ENCODE peak calls at places on chromosomes 1 and 21, in four cellular contexts. One of them, this sample, is unnamed. For H4K20me1, the result is how much of the 10 kb centered on the place peaks cover.

GRCh38 chr1:48691429-48692001 is 85.2 kb downstream of the BEND5 start:
- DNase-seq in H9: no peak
- DNase-seq in hepatocyte: no peak
- DNase-seq in osteoblast: peak
- DNase-seq in this sample: no peak

GRCh38 chr1:185720633-185721272 is 13.4 kb upstream of the HMCN1 start:
- DNase-seq in H9: no peak
- DNase-seq in hepatocyte: peak
- DNase-seq in osteoblast: no peak
- DNase-seq in this sample: peak

GRCh38 chr1:228348708-228349467 is 57.7 kb downstream of the TRIM11 start:
- DNase-seq in H9: no peak
- DNase-seq in hepatocyte: no peak
- DNase-seq in osteoblast: peak
- DNase-seq in this sample: no peak

GRCh38 chr1:226748306-226748705 is 9.2 kb upstream of the ITPKB start:
- DNase-seq in H9: no peak
- DNase-seq in hepatocyte: no peak
- DNase-seq in osteoblast: no peak
- DNase-seq in this sample: no peak

GRCh38 chr1:229841230-229841629 is 215.2 kb downstream of the URB2 start:
- DNase-seq in H9: no peak
- DNase-seq in hepatocyte: no peak
- DNase-seq in osteoblast: no peak
- DNase-seq in this sample: no peak

GRCh38 chr1:169890761-169891538 is 2.7 kb downstream of the SCYL3 start:
- DNase-seq in H9: no peak
- DNase-seq in hepatocyte: peak
- DNase-seq in osteoblast: no peak
- DNase-seq in this sample: peak

GRCh38 chr1:185499986-185500626 is 183.1 kb upstream of the IVNS1ABP start:
- DNase-seq in H9: no peak
- DNase-seq in hepatocyte: no peak
- DNase-seq in osteoblast: peak
- DNase-seq in this sample: no peak

GRCh38 chr1:171916315-171916771 is 75.0 kb downstream of the DNM3 start:
- DNase-seq in H9: no peak
- DNase-seq in hepatocyte: no peak
- DNase-seq in osteoblast: no peak
- DNase-seq in this sample: no peak

GRCh38 chr1:109792056-109792831 is 28.5 kb upstream of the EPS8L3 start:
- DNase-seq in H9: peak
- DNase-seq in hepatocyte: peak
- DNase-seq in osteoblast: peak
- DNase-seq in this sample: peak

GRCh38 chr1:109508001-109508872 is 1.3 kb downstream of the AMIGO1 start:
- DNase-seq in H9: no peak
- DNase-seq in hepatocyte: no peak
- DNase-seq in osteoblast: peak
- DNase-seq in this sample: no peak

GRCh38 chr1:191757003-191757402 is 401.3 kb upstream of the RGS18 start:
- DNase-seq in H9: no peak
- DNase-seq in hepatocyte: no peak
- DNase-seq in osteoblast: peak
- DNase-seq in this sample: no peak

GRCh38 chr21:26847951-26848350 is 2.7 kb upstream of the ADAMTS1 start:
- DNase-seq in H9: no peak
- DNase-seq in hepatocyte: no peak
- DNase-seq in osteoblast: no peak
- DNase-seq in this sample: no peak

GRCh38 chr1:29634324-29635072 is 398.2 kb downstream of the PTPRU start:
- DNase-seq in H9: peak
- DNase-seq in hepatocyte: no peak
- DNase-seq in osteoblast: no peak
- DNase-seq in this sample: no peak

GRCh38 chr21:42453301-42454220 is 42.5 kb downstream of the RSPH1 start:
- DNase-seq in H9: no peak
- DNase-seq in hepatocyte: no peak
- DNase-seq in osteoblast: no peak
- DNase-seq in this sample: no peak

GRCh38 chr1:80155371-80155770 is 1148.8 kb upstream of the ADGRL4 start:
- DNase-seq in H9: peak
- DNase-seq in hepatocyte: peak
- DNase-seq in osteoblast: no peak
- DNase-seq in this sample: peak

GRCh38 chr21:46509760-46510159 is 51.1 kb downstream of the DIP2A start:
- DNase-seq in H9: no peak
- DNase-seq in hepatocyte: peak
- DNase-seq in osteoblast: peak
- DNase-seq in this sample: no peak

GRCh38 chr1:235946570-235946981 is 79.9 kb upstream of the LYST start:
- DNase-seq in H9: no peak
- DNase-seq in hepatocyte: no peak
- DNase-seq in osteoblast: no peak
- DNase-seq in this sample: no peak

GRCh38 chr1:227793948-227794812 is 21.3 kb upstream of the PRSS38 start:
- DNase-seq in H9: peak
- DNase-seq in hepatocyte: peak
- DNase-seq in osteoblast: peak
- DNase-seq in this sample: peak

GRCh38 chr1:235533476-235534168 is 29.4 kb upstream of the B3GALNT2 start:
- DNase-seq in H9: no peak
- DNase-seq in hepatocyte: no peak
- DNase-seq in osteoblast: peak
- DNase-seq in this sample: no peak

GRCh38 chr1:45266151-45266801 is 59.9 kb upstream of the ZSWIM5 start:
- DNase-seq in H9: no peak
- DNase-seq in hepatocyte: peak
- DNase-seq in osteoblast: peak
- DNase-seq in this sample: peak

GRCh38 chr1:121546830-121547680 is 362.3 kb downstream of the SRGAP2C start:
- DNase-seq in H9: no peak
- DNase-seq in hepatocyte: no peak
- DNase-seq in osteoblast: no peak
- DNase-seq in this sample: no peak

GRCh38 chr1:165162671-165163241 is 193.8 kb downstream of the LMX1A start:
- DNase-seq in H9: peak
- DNase-seq in hepatocyte: peak
- DNase-seq in osteoblast: no peak
- DNase-seq in this sample: peak

GRCh38 chr1:219924348-219924747 is 4.0 kb downstream of the SLC30A10 start:
- DNase-seq in H9: no peak
- DNase-seq in hepatocyte: peak
- DNase-seq in osteoblast: no peak
- DNase-seq in this sample: no peak

GRCh38 chr1:23122023-23122738 is 46.5 kb downstream of the LUZP1 start:
- DNase-seq in H9: no peak
- DNase-seq in hepatocyte: peak
- DNase-seq in osteoblast: no peak
- DNase-seq in this sample: peak

GRCh38 chr1:168676861-168677260 is 52.1 kb downstream of the DPT start:
- DNase-seq in H9: no peak
- DNase-seq in hepatocyte: no peak
- DNase-seq in osteoblast: no peak
- DNase-seq in this sample: no peak

GRCh38 chr1:214720561-214720960 is 117.6 kb downstream of the CENPF start:
- DNase-seq in H9: no peak
- DNase-seq in hepatocyte: no peak
- DNase-seq in osteoblast: no peak
- DNase-seq in this sample: no peak

GRCh38 chr1:236922190-236922589 is 82.1 kb downstream of the MT1HL1 start:
- DNase-seq in H9: no peak
- DNase-seq in hepatocyte: no peak
- DNase-seq in osteoblast: no peak
- DNase-seq in this sample: no peak

GRCh38 chr21:43847301-43847700 is 17.7 kb upstream of the AGPAT3 start:
- DNase-seq in H9: no peak
- DNase-seq in hepatocyte: no peak
- DNase-seq in osteoblast: peak
- DNase-seq in this sample: no peak

GRCh38 chr1:81183157-81183952 is 617.4 kb upstream of the ADGRL2 start:
- DNase-seq in H9: no peak
- DNase-seq in hepatocyte: no peak
- DNase-seq in osteoblast: no peak
- DNase-seq in this sample: no peak

GRCh38 chr1:152436593-152437338 is 22.7 kb upstream of the CRNN start:
- DNase-seq in H9: no peak
- DNase-seq in hepatocyte: no peak
- DNase-seq in osteoblast: no peak
- DNase-seq in this sample: no peak

GRCh38 chr1:154324669-154325582 is at the start of gene ATP8B2:
- DNase-seq in H9: peak
- DNase-seq in hepatocyte: peak
- DNase-seq in osteoblast: peak
- DNase-seq in this sample: peak

GRCh38 chr1:51583532-51583931 is 33.4 kb upstream of the OSBPL9 start:
- DNase-seq in H9: no peak
- DNase-seq in hepatocyte: no peak
- DNase-seq in osteoblast: peak
- DNase-seq in this sample: no peak

GRCh38 chr1:103220503-103221095 is 112.3 kb upstream of the COL11A1 start:
- DNase-seq in H9: no peak
- DNase-seq in hepatocyte: no peak
- DNase-seq in osteoblast: no peak
- DNase-seq in this sample: no peak

GRCh38 chr1:200150721-200151120 is 123.2 kb downstream of the NR5A2 start:
- DNase-seq in H9: no peak
- DNase-seq in hepatocyte: peak
- DNase-seq in osteoblast: peak
- DNase-seq in this sample: no peak

GRCh38 chr1:243471754-243472725 is 216.2 kb downstream of the SDCCAG8 start:
- DNase-seq in H9: peak
- DNase-seq in hepatocyte: no peak
- DNase-seq in osteoblast: peak
- DNase-seq in this sample: no peak

GRCh38 chr1:159889821-159890252 is 10.1 kb downstream of the CFAP45 start:
- DNase-seq in H9: no peak
- DNase-seq in hepatocyte: no peak
- DNase-seq in osteoblast: peak
- DNase-seq in this sample: no peak

GRCh38 chr1:205438213-205439158 is 16.6 kb upstream of the LEMD1 start:
- DNase-seq in H9: no peak
- DNase-seq in hepatocyte: peak
- DNase-seq in osteoblast: peak
- DNase-seq in this sample: peak

GRCh38 chr1:149848340-149848771 is 51.0 kb upstream of the BOLA1 start:
- DNase-seq in H9: no peak
- DNase-seq in hepatocyte: peak
- DNase-seq in osteoblast: no peak
- DNase-seq in this sample: peak

GRCh38 chr1:32972814-32973428 is 8.3 kb upstream of the RNF19B start:
- DNase-seq in H9: peak
- DNase-seq in hepatocyte: peak
- DNase-seq in osteoblast: peak
- DNase-seq in this sample: peak

GRCh38 chr1:15687446-15687845 is 3.3 kb downstream of the PLEKHM2 start:
- DNase-seq in H9: no peak
- DNase-seq in hepatocyte: no peak
- DNase-seq in osteoblast: no peak
- DNase-seq in this sample: no peak
- H4K20me1 ChIP-seq in H9: under half
- H4K20me1 ChIP-seq in hepatocyte: under half
- H4K20me1 ChIP-seq in osteoblast: half or more
- H4K20me1 ChIP-seq in this sample: under half

GRCh38 chr21:38042246-38042645 is 126.0 kb upstream of the KCNJ6 start:
- DNase-seq in H9: no peak
- DNase-seq in hepatocyte: peak
- DNase-seq in osteoblast: no peak
- DNase-seq in this sample: no peak
- H3K4me2 ChIP-seq in H9: no peak
- H3K4me2 ChIP-seq in hepatocyte: no peak
- H3K4me2 ChIP-seq in osteoblast: no peak
- H3K4me2 ChIP-seq in this sample: no peak

DNA sequence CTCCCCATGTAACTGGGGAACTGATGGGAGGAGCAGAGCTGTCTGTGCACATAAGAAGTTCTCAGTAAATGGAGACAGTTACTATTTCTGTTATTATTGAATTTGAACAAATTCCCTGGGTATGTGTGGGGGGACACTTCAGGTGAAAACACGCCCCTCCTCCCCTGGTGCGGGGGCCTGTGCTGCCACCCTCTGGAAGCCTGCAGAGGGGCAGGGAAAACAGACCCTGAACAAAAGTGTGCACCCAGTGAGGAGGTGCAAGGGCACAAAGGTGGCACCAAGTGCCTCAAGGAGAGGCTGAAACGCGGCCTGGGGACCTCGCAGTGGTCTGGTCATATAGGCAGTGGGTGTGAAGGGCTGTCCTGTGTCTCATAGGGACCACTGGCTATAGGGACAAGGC is 18.2 kb upstream of the NADK start:
- DNase-seq in H9: no peak
- DNase-seq in hepatocyte: no peak
- DNase-seq in osteoblast: peak
- DNase-seq in this sample: peak
- H4K20me1 ChIP-seq in H9: under half
- H4K20me1 ChIP-seq in hepatocyte: under half
- H4K20me1 ChIP-seq in osteoblast: half or more
- H4K20me1 ChIP-seq in this sample: under half

GRCh38 chr1:84726593-84727275 is 36.5 kb upstream of the SSX2IP start:
- DNase-seq in H9: no peak
- DNase-seq in hepatocyte: no peak
- DNase-seq in osteoblast: no peak
- DNase-seq in this sample: no peak
- H3K4me2 ChIP-seq in H9: no peak
- H3K4me2 ChIP-seq in hepatocyte: no peak
- H3K4me2 ChIP-seq in osteoblast: peak
- H3K4me2 ChIP-seq in this sample: no peak

GRCh38 chr1:70101774-70102173 is 103.6 kb downstream of the LRRC40 start:
- DNase-seq in H9: no peak
- DNase-seq in hepatocyte: no peak
- DNase-seq in osteoblast: no peak
- DNase-seq in this sample: peak
- H4K20me1 ChIP-seq in H9: under half
- H4K20me1 ChIP-seq in hepatocyte: under half
- H4K20me1 ChIP-seq in osteoblast: under half
- H4K20me1 ChIP-seq in this sample: under half

GRCh38 chr1:1847501-1848289 is 43.2 kb downstream of the GNB1 start:
- DNase-seq in H9: no peak
- DNase-seq in hepatocyte: no peak
- DNase-seq in osteoblast: no peak
- DNase-seq in this sample: no peak
- H3K4me2 ChIP-seq in H9: no peak
- H3K4me2 ChIP-seq in hepatocyte: peak
- H3K4me2 ChIP-seq in osteoblast: no peak
- H3K4me2 ChIP-seq in this sample: no peak

This sample was measured in GM23338.